ENCODE peak calls at places on chromosome 20, in ten cellular contexts. Y is GM12878; U is fibroblast of the aortic adventitia; W is AG09309; P is small intestine; M is CD8-positive, alpha-beta memory T cell; F is GM23248; K is IMR-90; B is heart right ventricle; E is adipocyte. X is an unnamed sample.

GRCh38 chr20:33287884-33288283 is 4.9 kb downstream of the BPIFB1 start:
- DNase-seq in Y (no peak), K (no peak), F (no peak), W (no peak), B (no peak), P (no peak), U (no peak), M (no peak), E (no peak), X (peak; percentile 22)

GRCh38 chr20:54004397-54004940 is 65.9 kb downstream of the BCAS1 start:
- DNase-seq in M (no peak), U (no peak), F (no peak), Y (peak; percentile 86), B (no peak), E (no peak), K (no peak), W (no peak), P (no peak), X (no peak)

GRCh38 chr20:11852801-11853200 is 64.9 kb upstream of the BTBD3 start:
- DNase-seq in K (peak; percentile 28), U (peak; percentile 29), F (peak; percentile 44), B (no peak), M (no peak), W (no peak), Y (no peak), P (no peak), E (peak; percentile 34), X (no peak)

GRCh38 chr20:43583982-43584432 is 6.7 kb upstream of the IFT52 start:
- DNase-seq in B (peak; percentile 43), F (peak; percentile 94), P (peak; percentile 25), U (peak; percentile 98), E (peak; percentile 99), Y (no peak), K (peak; percentile 97), M (no peak), W (peak; percentile 98), X (no peak)

GRCh38 chr20:54028276-54029011 is 42.0 kb downstream of the BCAS1 start:
- DNase-seq in K (no peak), Y (no peak), B (no peak), P (no peak), M (no peak), W (no peak), F (no peak), U (no peak), E (no peak), X (no peak)

GRCh38 chr20:55160022-55160421 is 684.6 kb downstream of the DOK5 start:
- DNase-seq in B (no peak), U (no peak), P (no peak), W (no peak), K (no peak), E (no peak), Y (no peak), M (no peak), F (no peak), X (no peak)

GRCh38 chr20:2799271-2799670 is 1.2 kb downstream of the CPXM1 start:
- DNase-seq in Y (no peak), B (no peak), K (no peak), E (no peak), P (no peak), F (no peak), W (no peak), U (no peak), M (no peak), X (no peak)

GRCh38 chr20:37615507-37616425 is 78.1 kb upstream of the CTNNBL1 start:
- DNase-seq in E (peak; percentile 15), K (no peak), B (no peak), U (no peak), P (peak; percentile 60), M (peak; percentile 34), Y (no peak), W (no peak), F (peak; percentile 32), X (peak; percentile 76)

GRCh38 chr20:57958050-57958420 is 248.2 kb upstream of the PMEPA1 start:
- DNase-seq in U (no peak), W (no peak), M (no peak), Y (no peak), F (no peak), K (no peak), B (no peak), P (no peak), E (no peak), X (no peak)

GRCh38 chr20:44961868-44962267 is 1.7 kb upstream of the TOMM34 start:
- DNase-seq in K (peak; percentile 77), B (no peak), M (no peak), Y (no peak), W (no peak), E (peak; percentile 16), P (no peak), U (peak; percentile 33), F (peak; percentile 82), X (no peak)

GRCh38 chr20:16661738-16662137 is 68.1 kb upstream of the SNRPB2 start:
- DNase-seq in E (no peak), P (no peak), F (peak; percentile 3), W (no peak), M (no peak), U (peak; percentile 12), K (no peak), Y (no peak), B (peak; percentile 4), X (peak; percentile 8)

DNA sequence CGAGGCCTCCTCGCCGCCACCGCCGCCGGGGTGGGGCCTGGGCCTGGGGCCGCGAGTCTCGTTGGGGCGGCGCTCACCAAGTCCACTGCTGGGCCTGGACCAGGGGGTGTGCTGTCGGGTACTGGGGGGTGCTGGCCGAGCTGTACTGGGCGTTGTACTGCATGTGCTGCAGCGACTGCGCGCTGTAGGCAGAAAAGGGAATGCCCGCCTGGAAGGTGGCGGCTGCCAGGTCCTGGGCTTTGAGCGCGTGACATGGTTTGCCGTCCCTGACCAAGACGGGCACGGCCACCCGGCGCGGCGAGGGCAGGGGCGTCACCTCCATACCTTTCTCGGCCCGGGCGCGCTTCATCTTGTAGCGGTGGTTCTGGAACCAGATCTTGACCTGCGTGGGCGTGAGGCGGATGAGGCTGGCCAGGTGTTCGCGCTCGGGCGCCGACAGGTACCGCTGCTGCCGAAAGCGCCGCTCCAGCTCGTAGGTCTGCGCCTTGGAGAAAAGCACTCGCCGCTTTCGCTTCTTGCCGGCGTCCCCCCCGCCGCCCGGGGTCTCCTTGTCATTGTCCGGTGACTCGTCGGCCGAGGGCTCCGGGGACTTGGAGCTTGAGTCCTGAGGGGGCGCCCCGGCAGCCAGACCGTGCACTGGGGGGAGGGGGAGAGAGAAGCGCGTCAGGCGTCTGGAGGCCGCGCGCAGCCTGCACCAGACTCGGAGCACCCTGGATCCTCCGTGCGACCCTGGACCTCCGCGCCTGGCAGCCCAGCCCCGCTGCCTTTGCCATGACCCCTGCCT is 1.8 kb downstream of the NKX2-2 start:
- DNase-seq in M (no peak), P (no peak), W (no peak), U (no peak), K (no peak), Y (no peak), E (no peak), F (no peak), B (no peak), X (peak; percentile 87)
- H3K4me3 ChIP-seq in M (no peak overlapping the region), P (no peak overlapping the region), W (peak overlapping the region; percentile 37), U (peak overlapping the region; percentile 44), K (peak overlapping the region; percentile 17), Y (no peak overlapping the region), E (peak overlapping the region; percentile 50), F (peak overlapping the region; percentile 40), B (peak overlapping the region; percentile 22), X (peak overlapping the region; percentile 1)

GRCh38 chr20:7770578-7770977 is 169.7 kb downstream of the HAO1 start:
- DNase-seq in B (peak; percentile 29), W (no peak), P (no peak), K (no peak), M (no peak), F (no peak), U (no peak), Y (peak; percentile 65), E (no peak), X (no peak)

GRCh38 chr20:7770046-7770445 is 170.2 kb downstream of the HAO1 start:
- DNase-seq in P (no peak), B (no peak), E (no peak), Y (no peak), U (no peak), W (no peak), K (no peak), F (no peak), M (no peak), X (no peak)

GRCh38 chr20:7760261-7761048 is 179.8 kb downstream of the HAO1 start:
- DNase-seq in K (no peak), E (no peak), M (no peak), B (no peak), U (peak; percentile 79), Y (no peak), W (no peak), F (peak; percentile 9), P (no peak), X (no peak)

DNA sequence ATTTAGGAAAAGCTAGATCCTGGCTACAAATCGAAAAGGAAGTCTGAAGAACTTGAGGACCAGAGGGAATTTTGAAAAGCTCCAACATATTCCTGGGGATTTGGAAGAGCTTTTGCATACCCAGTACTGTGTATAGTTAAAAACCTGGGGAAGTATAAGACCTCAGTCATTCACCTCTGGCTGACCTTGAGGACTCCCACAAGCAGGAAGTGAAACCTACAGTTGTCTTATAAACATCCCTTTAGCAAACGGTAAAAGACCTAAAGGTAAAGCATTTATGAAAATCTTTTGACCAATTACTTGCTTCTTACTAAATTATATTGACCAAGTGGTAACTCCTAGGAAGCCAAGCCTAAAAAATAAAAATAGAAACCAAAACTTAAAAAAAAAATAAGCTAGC is 175.0 kb downstream of the HAO1 start:
- DNase-seq in U (no peak), W (no peak), E (no peak), K (no peak), F (no peak), M (no peak), P (no peak), B (no peak), Y (no peak), X (no peak)
- H3K4me3 ChIP-seq in U (no peak overlapping the region), W (no peak overlapping the region), E (no peak overlapping the region), K (no peak overlapping the region), F (no peak overlapping the region), M (no peak overlapping the region), P (no peak overlapping the region), B (no peak overlapping the region), Y (no peak overlapping the region), X (no peak overlapping the region)

GRCh38 chr20:47317127-47317895 is 39.2 kb downstream of the ZMYND8 start:
- DNase-seq in K (peak; percentile 98), M (peak; percentile 14), Y (no peak), F (peak; percentile 98), U (peak; percentile 91), W (peak; percentile 88), B (peak; percentile 89), P (peak; percentile 62), E (peak; percentile 87), X (peak; percentile 39)
- H3K4me3 ChIP-seq in K (no peak overlapping the region), M (no peak overlapping the region), Y (no peak overlapping the region), F (peak overlapping the region; percentile 58), U (peak overlapping the region; percentile 6), W (no peak overlapping the region), B (no peak overlapping the region), P (no peak overlapping the region), E (peak overlapping the region; percentile 73), X (no peak overlapping the region)

DNA sequence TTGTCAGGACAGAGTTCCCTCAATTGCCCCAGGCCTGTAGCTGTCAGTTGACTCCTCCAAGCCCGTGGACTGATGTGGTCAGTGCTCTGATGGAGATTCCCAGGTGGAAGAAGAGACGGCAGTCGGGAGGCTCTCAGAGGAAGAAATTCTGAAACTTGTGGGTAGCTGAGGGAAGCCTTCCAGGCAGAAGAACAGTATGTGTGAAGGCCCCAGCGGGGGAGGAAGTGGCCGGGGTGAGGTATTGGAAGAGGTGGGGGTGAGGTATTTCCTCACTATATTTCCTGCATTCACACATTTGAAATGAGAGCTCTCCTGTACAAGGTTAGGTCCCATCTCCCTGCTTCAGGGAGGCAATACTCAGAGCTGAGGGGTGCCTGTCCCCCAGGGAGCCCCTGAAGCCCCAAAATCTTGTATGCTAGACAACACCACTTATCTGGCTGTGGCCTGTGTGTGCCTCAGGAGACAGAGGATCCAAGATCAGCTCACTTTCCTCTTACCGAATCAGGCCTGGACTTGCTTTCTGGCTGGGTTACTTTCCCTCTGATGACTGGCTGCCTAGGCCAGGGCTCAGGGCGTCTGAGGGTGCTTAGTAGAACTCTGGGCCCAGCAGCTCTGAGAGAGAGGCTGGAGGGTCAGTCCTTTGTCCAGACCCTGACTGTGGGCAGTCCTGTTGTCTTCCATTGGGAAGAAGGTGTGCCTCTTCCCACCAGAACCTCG is 49.3 kb upstream of the MYL9 start:
- DNase-seq in W (no peak), K (no peak), Y (no peak), F (peak; percentile 53), P (peak; percentile 43), E (no peak), B (peak; percentile 42), U (no peak), M (peak; percentile 56), X (no peak)
- H3K4me3 ChIP-seq in W (no peak overlapping the region), K (no peak overlapping the region), Y (no peak overlapping the region), F (no peak overlapping the region), P (no peak overlapping the region), E (no peak overlapping the region), B (no peak overlapping the region), U (no peak overlapping the region), M (peak overlapping the region; percentile 53), X (no peak overlapping the region)